ENCODE peak calls at places on chromosomes 13 and 19, in six cellular contexts. Z, U, A, I, Y and G are unnamed samples.

GRCh38 chr19:2231621-2232221 is 4.4 kb downstream of the PLEKHJ1 start:
- DNase-seq in Z (no peak), U (no peak), A (no peak), I (no peak), Y (no peak), G (no peak)

GRCh38 chr19:2567580-2567979 is 91.7 kb downstream of the GADD45B start:
- DNase-seq in Z (no peak), U (no peak), A (no peak), I (no peak), Y (no peak), G (no peak)

GRCh38 chr19:925912-926594 is at the start of gene ARID3A:
- DNase-seq in Z (peak), U (no peak), A (no peak), I (no peak), Y (no peak), G (no peak)

GRCh38 chr13:94006271-94006670 is 473.2 kb downstream of the DCT start:
- DNase-seq in Z (peak), U (no peak), A (no peak), I (no peak), Y (no peak), G (no peak)

GRCh38 chr19:11479470-11480080 is 1.3 kb downstream of the ELAVL3 start:
- DNase-seq in Z (no peak), U (peak), A (no peak), I (no peak), Y (no peak), G (no peak)

GRCh38 chr13:99434258-99434788 is 66.9 kb upstream of the TM9SF2 start:
- DNase-seq in Z (no peak), U (peak), A (no peak), I (no peak), Y (peak), G (no peak)

GRCh38 chr19:6325614-6326013 is 7.8 kb downstream of the ACER1 start:
- DNase-seq in Z (no peak), U (no peak), A (no peak), I (no peak), Y (no peak), G (no peak)

GRCh38 chr19:18780631-18781030 is 10.5 kb downstream of the COMP start:
- DNase-seq in Z (no peak), U (no peak), A (no peak), I (no peak), Y (no peak), G (no peak)

GRCh38 chr13:75769141-75769905 is 133.2 kb downstream of the LMO7 start:
- DNase-seq in Z (no peak), U (no peak), A (no peak), I (no peak), Y (no peak), G (no peak)

GRCh38 chr13:110529522-110530311 is 31.8 kb downstream of the RAB20 start:
- DNase-seq in Z (no peak), U (no peak), A (no peak), I (no peak), Y (no peak), G (no peak)

GRCh38 chr13:34617684-34618083 is 324.4 kb upstream of the NBEA start:
- DNase-seq in Z (no peak), U (no peak), A (no peak), I (no peak), Y (no peak), G (no peak)

GRCh38 chr13:23578411-23579071 is 8.3 kb downstream of the TNFRSF19 start:
- DNase-seq in Z (peak), U (peak), A (peak), I (peak), Y (peak), G (peak)

GRCh38 chr13:31610270-31610998 is 128.9 kb upstream of the RXFP2 start:
- DNase-seq in Z (no peak), U (no peak), A (no peak), I (no peak), Y (no peak), G (no peak)

GRCh38 chr19:7926021-7926726 is at the start of gene CTXN1:
- DNase-seq in Z (peak), U (peak), A (no peak), I (peak), Y (peak), G (no peak)

GRCh38 chr19:35738021-35738886 is 4.0 kb downstream of the IGFLR1 start:
- DNase-seq in Z (no peak), U (no peak), A (no peak), I (no peak), Y (no peak), G (no peak)

GRCh38 chr13:107208889-107209288 is 641.0 kb upstream of the ARGLU1 start:
- DNase-seq in Z (no peak), U (no peak), A (no peak), I (no peak), Y (no peak), G (no peak)

GRCh38 chr13:94416454-94417080 is 62.9 kb downstream of the DCT start:
- DNase-seq in Z (no peak), U (no peak), A (peak), I (peak), Y (no peak), G (peak)